ENCODE peak calls at places on chromosomes 12 and 14, in four cellular contexts. One of them, this sample, is unnamed.

GRCh38 chr14:104247336-104248202 is 109.2 kb downstream of the KIF26A start:
- DNase-seq in GM12878: no peak
- DNase-seq in K562: no peak
- DNase-seq in HepG2: no peak
- DNase-seq in this sample: no peak

GRCh38 chr12:16300706-16301105 is 23.2 kb upstream of the SLC15A5 start:
- DNase-seq in GM12878: no peak
- DNase-seq in K562: no peak
- DNase-seq in HepG2: no peak
- DNase-seq in this sample: no peak

GRCh38 chr14:70121521-70121920 is 67.2 kb downstream of the SLC8A3 start:
- DNase-seq in GM12878: no peak
- DNase-seq in K562: no peak
- DNase-seq in HepG2: no peak
- DNase-seq in this sample: peak

GRCh38 chr14:80003138-80003537 is 208.2 kb downstream of the DIO2 start:
- DNase-seq in GM12878: no peak
- DNase-seq in K562: no peak
- DNase-seq in HepG2: peak
- DNase-seq in this sample: no peak

GRCh38 chr14:95871531-95871930 is 5.1 kb upstream of the TUNAR start:
- DNase-seq in GM12878: no peak
- DNase-seq in K562: no peak
- DNase-seq in HepG2: no peak
- DNase-seq in this sample: no peak

GRCh38 chr14:38481939-38482678 is 226.2 kb upstream of the CLEC14A start:
- DNase-seq in GM12878: no peak
- DNase-seq in K562: no peak
- DNase-seq in HepG2: no peak
- DNase-seq in this sample: no peak

GRCh38 chr14:69214376-69214775 is 23.1 kb downstream of the EXD2 start:
- DNase-seq in GM12878: no peak
- DNase-seq in K562: no peak
- DNase-seq in HepG2: no peak
- DNase-seq in this sample: no peak

GRCh38 chr14:61511558-61511924 is 183.8 kb upstream of the HIF1A start:
- DNase-seq in GM12878: no peak
- DNase-seq in K562: no peak
- DNase-seq in HepG2: no peak
- DNase-seq in this sample: no peak

GRCh38 chr12:32083489-32083888 is 23.2 kb upstream of the BICD1 start:
- DNase-seq in GM12878: no peak
- DNase-seq in K562: no peak
- DNase-seq in HepG2: no peak
- DNase-seq in this sample: no peak

GRCh38 chr14:100604709-100605108 is 17.5 kb upstream of the BEGAIN start:
- DNase-seq in GM12878: no peak
- DNase-seq in K562: no peak
- DNase-seq in HepG2: no peak
- DNase-seq in this sample: no peak

GRCh38 chr14:50447491-50447890 is 50.8 kb upstream of the CDKL1 start:
- DNase-seq in GM12878: no peak
- DNase-seq in K562: no peak
- DNase-seq in HepG2: no peak
- DNase-seq in this sample: no peak

GRCh38 chr14:22412936-22413411 is 176.1 kb downstream of the DAD1 start:
- DNase-seq in GM12878: no peak
- DNase-seq in K562: no peak
- DNase-seq in HepG2: no peak
- DNase-seq in this sample: no peak

GRCh38 chr14:54310151-54310851 is 86.5 kb upstream of the CDKN3 start:
- DNase-seq in GM12878: no peak
- DNase-seq in K562: no peak
- DNase-seq in HepG2: no peak
- DNase-seq in this sample: no peak

GRCh38 chr14:75274899-75275569 is 3.6 kb upstream of the FOS start:
- DNase-seq in GM12878: peak
- DNase-seq in K562: no peak
- DNase-seq in HepG2: no peak
- DNase-seq in this sample: no peak
- TF ChIP-seq BRCA1 in GM12878: no peak
- TF ChIP-seq BRCA1 in K562: no peak
- TF ChIP-seq BRCA1 in HepG2: no peak
- TF ChIP-seq BRCA1 in this sample: no peak

GRCh38 chr14:74864193-74864592 is 11.8 kb downstream of the PROX2 start:
- DNase-seq in GM12878: no peak
- DNase-seq in K562: no peak
- DNase-seq in HepG2: no peak
- DNase-seq in this sample: no peak
- TF ChIP-seq GABPA in GM12878: no peak
- TF ChIP-seq GABPA in K562: no peak
- TF ChIP-seq GABPA in HepG2: no peak
- TF ChIP-seq GABPA in this sample: no peak

GRCh38 chr12:112409906-112410244 is 470 bp upstream of the RPL6 start:
- DNase-seq in GM12878: no peak
- DNase-seq in K562: no peak
- DNase-seq in HepG2: no peak
- DNase-seq in this sample: no peak
- TF ChIP-seq BRCA1 in GM12878: no peak
- TF ChIP-seq BRCA1 in K562: no peak
- TF ChIP-seq BRCA1 in HepG2: no peak
- TF ChIP-seq BRCA1 in this sample: no peak

GRCh38 chr12:119938049-119938667 is 50.9 kb upstream of the BICDL1 start:
- DNase-seq in GM12878: peak
- DNase-seq in K562: peak
- DNase-seq in HepG2: peak
- DNase-seq in this sample: peak
- TF ChIP-seq GABPA in GM12878: no peak
- TF ChIP-seq GABPA in K562: no peak
- TF ChIP-seq GABPA in HepG2: no peak
- TF ChIP-seq GABPA in this sample: no peak

GRCh38 chr12:111569363-111570089 is 29.6 kb downstream of the ATXN2 start:
- DNase-seq in GM12878: no peak
- DNase-seq in K562: no peak
- DNase-seq in HepG2: no peak
- DNase-seq in this sample: no peak

GRCh38 chr12:111574797-111575443 is 24.2 kb downstream of the ATXN2 start:
- DNase-seq in GM12878: no peak
- DNase-seq in K562: no peak
- DNase-seq in HepG2: no peak
- DNase-seq in this sample: no peak

GRCh38 chr12:111570090-111570961 is 28.8 kb downstream of the ATXN2 start:
- DNase-seq in GM12878: no peak
- DNase-seq in K562: peak
- DNase-seq in HepG2: no peak
- DNase-seq in this sample: no peak
- TF ChIP-seq BRCA1 in GM12878: no peak
- TF ChIP-seq BRCA1 in K562: no peak
- TF ChIP-seq BRCA1 in HepG2: no peak
- TF ChIP-seq BRCA1 in this sample: no peak

GRCh38 chr12:108193922-108194321 is 64.8 kb downstream of the WSCD2 start:
- DNase-seq in GM12878: no peak
- DNase-seq in K562: peak
- DNase-seq in HepG2: peak
- DNase-seq in this sample: no peak

GRCh38 chr12:108191938-108192337 is 62.9 kb downstream of the WSCD2 start:
- DNase-seq in GM12878: no peak
- DNase-seq in K562: no peak
- DNase-seq in HepG2: no peak
- DNase-seq in this sample: no peak

GRCh38 chr12:108193493-108193892 is 64.4 kb downstream of the WSCD2 start:
- DNase-seq in GM12878: no peak
- DNase-seq in K562: no peak
- DNase-seq in HepG2: no peak
- DNase-seq in this sample: no peak

GRCh38 chr12:108190529-108190928 is 61.4 kb downstream of the WSCD2 start:
- DNase-seq in GM12878: no peak
- DNase-seq in K562: no peak
- DNase-seq in HepG2: no peak
- DNase-seq in this sample: no peak

GRCh38 chr12:108191086-108191485 is 62.0 kb downstream of the WSCD2 start:
- DNase-seq in GM12878: no peak
- DNase-seq in K562: no peak
- DNase-seq in HepG2: no peak
- DNase-seq in this sample: no peak
- TF ChIP-seq GABPA in GM12878: no peak
- TF ChIP-seq GABPA in K562: no peak
- TF ChIP-seq GABPA in HepG2: no peak
- TF ChIP-seq GABPA in this sample: no peak

GRCh38 chr14:96958057-96958456 is 160.9 kb downstream of the VRK1 start:
- DNase-seq in GM12878: no peak
- DNase-seq in K562: no peak
- DNase-seq in HepG2: no peak
- DNase-seq in this sample: no peak

GRCh38 chr14:96953443-96953842 is 156.3 kb downstream of the VRK1 start:
- DNase-seq in GM12878: no peak
- DNase-seq in K562: no peak
- DNase-seq in HepG2: no peak
- DNase-seq in this sample: no peak

GRCh38 chr14:96960598-96961116 is 163.5 kb downstream of the VRK1 start:
- DNase-seq in GM12878: no peak
- DNase-seq in K562: no peak
- DNase-seq in HepG2: no peak
- DNase-seq in this sample: no peak

GRCh38 chr14:96959992-96960391 is 162.8 kb downstream of the VRK1 start:
- DNase-seq in GM12878: no peak
- DNase-seq in K562: no peak
- DNase-seq in HepG2: no peak
- DNase-seq in this sample: no peak

DNA sequence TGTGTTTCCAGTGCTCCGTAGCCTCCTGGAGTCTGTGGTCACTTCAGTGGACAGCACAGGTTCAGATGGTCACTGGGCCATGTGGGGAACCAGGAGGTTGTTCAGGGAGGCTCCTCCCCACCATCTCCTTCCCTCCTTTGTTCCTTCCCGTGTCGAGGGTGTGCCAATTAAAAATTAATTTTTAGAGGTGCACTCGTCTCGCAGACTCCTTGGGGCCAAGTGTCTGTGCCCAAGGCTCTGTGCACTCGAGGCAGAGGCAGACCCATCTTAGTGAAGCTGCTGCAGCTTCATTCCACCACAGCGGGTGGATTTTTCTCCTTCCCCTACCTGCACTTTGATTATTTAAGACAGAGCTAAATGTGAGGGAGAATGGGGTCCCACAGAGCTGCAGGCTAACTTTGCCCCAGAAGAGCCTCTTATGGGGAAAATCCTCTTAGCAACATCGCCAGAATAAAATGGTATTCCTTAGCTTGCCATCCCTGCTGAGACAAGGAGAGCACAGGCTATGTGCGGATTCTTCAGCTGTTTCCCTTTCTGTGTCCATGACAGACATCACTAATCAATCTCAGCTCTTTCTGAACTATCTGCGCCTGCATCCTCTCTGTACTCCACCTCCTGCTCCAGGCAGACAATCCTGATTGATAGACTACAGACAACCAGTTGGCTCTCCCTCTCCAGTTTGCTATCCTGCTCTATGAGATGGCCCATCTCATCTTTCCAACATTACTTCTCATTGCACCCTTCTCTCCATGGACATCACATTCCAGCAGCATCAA is 159.5 kb downstream of the VRK1 start:
- DNase-seq in GM12878: no peak
- DNase-seq in K562: no peak
- DNase-seq in HepG2: no peak
- DNase-seq in this sample: no peak
- TF ChIP-seq BRCA1 in GM12878: no peak
- TF ChIP-seq BRCA1 in K562: no peak
- TF ChIP-seq BRCA1 in HepG2: no peak
- TF ChIP-seq BRCA1 in this sample: no peak

GRCh38 chr12:49925433-49926194 is 21.9 kb upstream of the FAIM2 start:
- DNase-seq in GM12878: no peak
- DNase-seq in K562: no peak
- DNase-seq in HepG2: no peak
- DNase-seq in this sample: no peak
- TF ChIP-seq GABPA in GM12878: no peak
- TF ChIP-seq GABPA in K562: no peak
- TF ChIP-seq GABPA in HepG2: no peak
- TF ChIP-seq GABPA in this sample: no peak